ENCODE peak calls at places on chromosomes 6 and 20, in four cellular contexts. One of them, this sample, is unnamed.

GRCh38 chr6:71404145-71404966 is 115.7 kb downstream of the OGFRL1 start:
- DNase-seq in CD4-positive, alpha-beta memory T cell: no peak
- DNase-seq in mesenchymal stem cell: peak; percentile 43
- DNase-seq in cardiac muscle cell: peak; percentile 71
- DNase-seq in this sample: no peak

GRCh38 chr6:131946992-131947955 is 3.9 kb downstream of the CCN2 start:
- DNase-seq in mesenchymal stem cell: peak; percentile 79
- DNase-seq in CD4-positive, alpha-beta memory T cell: no peak
- DNase-seq in cardiac muscle cell: no peak
- DNase-seq in this sample: no peak

GRCh38 chr20:7792131-7792869 is 148.0 kb downstream of the HAO1 start:
- DNase-seq in mesenchymal stem cell: no peak
- DNase-seq in cardiac muscle cell: no peak
- DNase-seq in CD4-positive, alpha-beta memory T cell: no peak
- DNase-seq in this sample: no peak

GRCh38 chr20:36121981-36122930 is 32.3 kb upstream of the EPB41L1 start:
- DNase-seq in mesenchymal stem cell: no peak
- DNase-seq in cardiac muscle cell: no peak
- DNase-seq in CD4-positive, alpha-beta memory T cell: no peak
- DNase-seq in this sample: no peak

GRCh38 chr6:29617782-29618557 is 15.0 kb downstream of the GABBR1 start:
- DNase-seq in CD4-positive, alpha-beta memory T cell: no peak
- DNase-seq in cardiac muscle cell: no peak
- DNase-seq in mesenchymal stem cell: no peak
- DNase-seq in this sample: no peak

GRCh38 chr6:127520061-127520460 is 926 bp upstream of the MTCL3 start:
- DNase-seq in CD4-positive, alpha-beta memory T cell: peak; percentile 13
- DNase-seq in mesenchymal stem cell: peak; percentile 35
- DNase-seq in cardiac muscle cell: peak; percentile 35
- DNase-seq in this sample: no peak

GRCh38 chr6:151417477-151417876 is 26.1 kb upstream of the ZBTB2 start:
- DNase-seq in mesenchymal stem cell: no peak
- DNase-seq in cardiac muscle cell: no peak
- DNase-seq in CD4-positive, alpha-beta memory T cell: no peak
- DNase-seq in this sample: no peak

GRCh38 chr6:27518881-27519795 is 46.2 kb upstream of the ZNF184 start:
- DNase-seq in cardiac muscle cell: peak; percentile 75
- DNase-seq in CD4-positive, alpha-beta memory T cell: peak; percentile 63
- DNase-seq in mesenchymal stem cell: peak; percentile 93
- DNase-seq in this sample: peak; percentile 64

GRCh38 chr6:34695729-34696188 is 808 bp downstream of the ILRUN start:
- DNase-seq in cardiac muscle cell: no peak
- DNase-seq in mesenchymal stem cell: no peak
- DNase-seq in CD4-positive, alpha-beta memory T cell: no peak
- DNase-seq in this sample: no peak

GRCh38 chr6:169862464-169863148 is 111.2 kb downstream of the ERMARD start:
- DNase-seq in cardiac muscle cell: no peak
- DNase-seq in CD4-positive, alpha-beta memory T cell: no peak
- DNase-seq in mesenchymal stem cell: no peak
- DNase-seq in this sample: no peak

DNA sequence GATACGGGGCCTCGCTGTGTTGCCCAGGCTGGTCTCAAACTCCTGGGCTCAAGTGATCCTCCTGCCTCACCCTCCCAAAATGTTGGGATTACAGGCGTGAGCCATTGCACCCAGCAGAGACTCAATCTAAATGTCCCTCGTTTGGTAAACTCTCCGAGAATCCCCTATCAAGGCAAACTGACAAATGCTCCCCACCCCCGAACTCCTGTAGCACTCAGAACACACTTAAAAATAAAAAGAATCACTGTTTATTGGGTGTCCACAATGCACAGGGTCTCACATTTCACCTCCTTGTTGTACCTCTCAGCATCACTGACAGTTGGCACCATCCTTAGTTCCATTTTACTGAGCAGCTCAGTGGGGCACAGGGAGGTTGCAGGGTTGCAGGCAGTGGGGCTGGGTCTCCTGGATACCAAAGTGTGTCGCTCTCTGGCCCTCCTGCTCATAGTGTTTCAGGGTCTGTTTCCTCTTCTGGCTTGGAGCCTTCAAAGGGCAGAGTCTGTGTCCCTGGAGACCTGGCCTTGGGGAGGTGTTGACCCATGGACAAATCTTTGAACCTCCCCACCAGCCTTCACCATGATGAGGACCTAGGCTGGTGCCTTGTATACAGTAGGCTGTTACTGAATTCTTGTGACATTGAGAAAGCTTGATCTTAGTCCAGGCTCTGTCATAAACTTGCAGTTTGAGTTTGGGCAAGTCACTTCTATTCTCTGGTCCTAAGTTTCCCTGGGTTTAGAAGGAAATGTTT is 8.6 kb upstream of the SRC start:
- DNase-seq in mesenchymal stem cell: no peak
- DNase-seq in cardiac muscle cell: no peak
- DNase-seq in CD4-positive, alpha-beta memory T cell: no peak
- DNase-seq in this sample: no peak
- H3K4me3 ChIP-seq in mesenchymal stem cell: no peak overlapping the region
- H3K4me3 ChIP-seq in cardiac muscle cell: no peak overlapping the region
- H3K4me3 ChIP-seq in CD4-positive, alpha-beta memory T cell: no peak overlapping the region
- H3K4me3 ChIP-seq in this sample: no peak overlapping the region

GRCh38 chr6:149891259-149891658 is 6.7 kb downstream of the RAET1E start:
- DNase-seq in mesenchymal stem cell: no peak
- DNase-seq in cardiac muscle cell: no peak
- DNase-seq in CD4-positive, alpha-beta memory T cell: no peak
- DNase-seq in this sample: no peak
- H3K36me3 ChIP-seq in mesenchymal stem cell: no peaks in the 10 kb centered on the region
- H3K36me3 ChIP-seq in cardiac muscle cell: no peaks in the 10 kb centered on the region
- H3K36me3 ChIP-seq in CD4-positive, alpha-beta memory T cell: no peaks in the 10 kb centered on the region
- H3K36me3 ChIP-seq in this sample: no peaks in the 10 kb centered on the region

DNA sequence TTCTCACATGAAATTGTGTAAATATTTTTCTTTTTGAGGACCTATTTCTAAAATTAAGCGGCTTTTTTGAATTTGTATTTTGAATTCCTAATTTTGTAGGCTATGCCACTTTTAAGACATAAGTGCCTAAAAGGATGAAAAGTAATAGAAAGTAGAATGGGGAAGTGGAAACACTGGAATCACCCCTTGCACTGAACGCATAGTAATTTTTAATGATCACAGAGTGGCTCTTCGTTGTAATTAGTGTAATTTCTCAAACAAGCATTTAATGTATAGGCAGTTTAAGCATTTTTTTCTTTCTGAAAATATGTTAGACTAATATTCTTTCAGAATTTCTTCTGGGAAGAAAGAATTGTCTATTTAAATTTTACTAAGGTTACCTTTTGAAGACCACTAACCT is 73.2 kb downstream of the ARID1B start:
- DNase-seq in cardiac muscle cell: no peak
- DNase-seq in CD4-positive, alpha-beta memory T cell: no peak
- DNase-seq in mesenchymal stem cell: no peak
- DNase-seq in this sample: no peak
- H3K4me3 ChIP-seq in cardiac muscle cell: no peak overlapping the region
- H3K4me3 ChIP-seq in CD4-positive, alpha-beta memory T cell: no peak overlapping the region
- H3K4me3 ChIP-seq in mesenchymal stem cell: no peak overlapping the region
- H3K4me3 ChIP-seq in this sample: no peak overlapping the region

DNA sequence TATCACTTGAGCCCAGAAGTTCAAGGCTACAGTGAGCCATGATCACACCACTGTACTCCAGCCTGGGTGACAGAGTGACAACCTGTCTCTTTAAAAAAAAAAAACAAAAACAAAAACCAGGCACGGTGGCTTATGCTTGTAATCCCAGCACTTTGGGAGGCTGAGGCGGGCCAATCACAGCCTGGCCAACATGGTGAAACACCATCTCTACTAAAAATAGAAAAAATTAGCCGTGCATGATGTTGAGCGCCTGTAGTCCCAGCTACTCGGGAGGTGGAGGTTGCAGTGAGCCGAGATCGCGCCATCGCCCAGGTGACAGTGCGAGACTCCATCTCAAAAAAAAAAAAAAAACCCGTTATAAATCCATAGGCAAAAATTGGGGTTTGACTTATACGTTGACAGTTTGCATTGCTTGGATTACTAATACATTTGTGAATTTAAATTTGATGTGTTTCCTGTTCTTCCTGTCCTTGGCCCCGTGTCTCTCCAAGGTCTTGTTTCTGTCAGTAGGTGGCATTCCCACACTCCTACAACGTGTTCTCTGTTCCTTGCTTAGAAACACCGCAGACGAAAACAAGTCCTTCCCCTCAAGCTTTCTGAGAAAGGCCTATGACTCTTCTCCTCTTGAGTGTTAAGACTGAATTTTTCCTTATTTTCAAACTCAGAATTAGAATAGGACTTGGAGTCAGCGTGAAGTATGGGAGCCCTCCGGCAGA is 147.0 kb downstream of the DTNBP1 start:
- DNase-seq in CD4-positive, alpha-beta memory T cell: no peak
- DNase-seq in mesenchymal stem cell: no peak
- DNase-seq in cardiac muscle cell: no peak
- DNase-seq in this sample: no peak
- H3K36me3 ChIP-seq in CD4-positive, alpha-beta memory T cell: peaks cover 48% of the 10 kb centered on the region
- H3K36me3 ChIP-seq in mesenchymal stem cell: peaks cover 97% of the 10 kb centered on the region
- H3K36me3 ChIP-seq in cardiac muscle cell: peaks cover 18% of the 10 kb centered on the region
- H3K36me3 ChIP-seq in this sample: peaks cover 14% of the 10 kb centered on the region

DNA sequence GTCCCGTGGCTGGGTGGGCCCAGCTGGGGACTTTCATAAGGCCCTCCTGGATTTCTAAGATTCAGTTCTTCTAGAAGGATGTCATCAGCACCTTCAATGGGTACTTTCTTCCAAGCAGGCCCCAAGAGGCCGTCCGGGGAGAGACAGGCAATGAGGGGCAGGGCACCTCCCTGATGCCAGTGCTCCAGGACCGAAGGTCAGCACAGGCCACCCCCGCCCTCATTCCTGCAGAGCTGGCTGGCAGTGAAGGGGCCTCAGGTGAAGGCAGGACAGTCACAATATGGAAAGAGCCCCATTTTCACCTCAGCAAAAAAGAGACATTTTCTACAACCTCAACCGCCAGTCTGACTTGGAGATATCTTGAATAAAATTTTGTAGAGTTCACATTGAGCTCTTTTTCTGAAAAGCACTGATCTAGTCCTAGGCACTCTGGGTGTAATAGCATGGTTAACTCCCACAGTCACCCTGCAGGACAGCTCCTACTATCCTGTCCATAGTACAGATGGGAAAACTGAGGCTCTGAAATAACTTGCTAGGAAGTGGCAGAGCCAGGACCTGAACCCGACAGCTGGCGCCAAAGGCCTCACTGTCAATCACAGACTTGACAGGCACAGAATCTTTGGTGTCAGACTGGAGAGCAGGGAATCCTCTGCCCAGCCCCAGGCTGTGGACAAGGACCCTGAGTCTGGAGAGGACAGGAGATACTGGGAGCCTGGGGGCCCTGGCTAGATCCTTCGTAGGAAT is 50.3 kb downstream of the RRBP1 start:
- DNase-seq in cardiac muscle cell: no peak
- DNase-seq in mesenchymal stem cell: no peak
- DNase-seq in CD4-positive, alpha-beta memory T cell: no peak
- DNase-seq in this sample: no peak
- H3K4me3 ChIP-seq in cardiac muscle cell: no peak overlapping the region
- H3K4me3 ChIP-seq in mesenchymal stem cell: no peak overlapping the region
- H3K4me3 ChIP-seq in CD4-positive, alpha-beta memory T cell: no peak overlapping the region
- H3K4me3 ChIP-seq in this sample: no peak overlapping the region

GRCh38 chr20:2485662-2486061 is 15.1 kb upstream of the SNRPB start:
- DNase-seq in CD4-positive, alpha-beta memory T cell: no peak
- DNase-seq in mesenchymal stem cell: no peak
- DNase-seq in cardiac muscle cell: no peak
- DNase-seq in this sample: no peak

GRCh38 chr20:2480381-2480780 is 9.8 kb upstream of the SNRPB start:
- DNase-seq in CD4-positive, alpha-beta memory T cell: no peak
- DNase-seq in cardiac muscle cell: no peak
- DNase-seq in mesenchymal stem cell: no peak
- DNase-seq in this sample: no peak

GRCh38 chr20:2485080-2485479 is 14.5 kb upstream of the SNRPB start:
- DNase-seq in mesenchymal stem cell: no peak
- DNase-seq in cardiac muscle cell: no peak
- DNase-seq in CD4-positive, alpha-beta memory T cell: no peak
- DNase-seq in this sample: no peak

DNA sequence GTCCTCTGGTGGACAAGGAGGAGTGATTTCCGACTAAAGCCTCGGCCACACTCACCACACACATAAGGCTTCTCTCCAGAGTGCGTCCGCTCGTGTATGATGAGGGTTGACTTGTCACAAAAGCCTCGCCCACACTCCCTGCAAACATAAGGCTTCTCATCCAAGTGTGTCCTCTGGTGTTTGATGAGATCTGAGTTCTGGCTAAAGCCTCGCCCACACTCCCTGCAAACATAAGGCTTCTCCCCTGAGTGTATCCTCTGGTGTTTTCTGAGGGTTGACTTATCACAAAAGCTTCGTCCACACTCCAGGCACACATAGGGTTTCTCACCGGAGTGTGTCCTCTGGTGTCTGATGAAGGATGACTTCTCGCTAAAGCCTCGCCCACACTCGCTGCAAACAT is 12.9 kb upstream of the SNRPB start:
- DNase-seq in CD4-positive, alpha-beta memory T cell: no peak
- DNase-seq in mesenchymal stem cell: no peak
- DNase-seq in cardiac muscle cell: no peak
- DNase-seq in this sample: no peak
- H3K36me3 ChIP-seq in CD4-positive, alpha-beta memory T cell: peaks cover 10% of the 10 kb centered on the region
- H3K36me3 ChIP-seq in mesenchymal stem cell: peaks cover 93% of the 10 kb centered on the region
- H3K36me3 ChIP-seq in cardiac muscle cell: peaks cover 25% of the 10 kb centered on the region
- H3K36me3 ChIP-seq in this sample: peaks cover 61% of the 10 kb centered on the region

GRCh38 chr6:6058054-6058444 is 51.3 kb upstream of the NRN1 start:
- DNase-seq in mesenchymal stem cell: no peak
- DNase-seq in CD4-positive, alpha-beta memory T cell: no peak
- DNase-seq in cardiac muscle cell: no peak
- DNase-seq in this sample: no peak
- H3K4me3 ChIP-seq in mesenchymal stem cell: no peak overlapping the region
- H3K4me3 ChIP-seq in CD4-positive, alpha-beta memory T cell: no peak overlapping the region
- H3K4me3 ChIP-seq in cardiac muscle cell: no peak overlapping the region
- H3K4me3 ChIP-seq in this sample: no peak overlapping the region

GRCh38 chr6:15520616-15521203 is 142.1 kb downstream of the DTNBP1 start:
- DNase-seq in cardiac muscle cell: no peak
- DNase-seq in CD4-positive, alpha-beta memory T cell: no peak
- DNase-seq in mesenchymal stem cell: no peak
- DNase-seq in this sample: no peak
- H3K36me3 ChIP-seq in cardiac muscle cell: peaks cover 18% of the 10 kb centered on the region
- H3K36me3 ChIP-seq in CD4-positive, alpha-beta memory T cell: peaks cover 38% of the 10 kb centered on the region
- H3K36me3 ChIP-seq in mesenchymal stem cell: peaks cover 92% of the 10 kb centered on the region
- H3K36me3 ChIP-seq in this sample: peaks cover 8% of the 10 kb centered on the region

DNA sequence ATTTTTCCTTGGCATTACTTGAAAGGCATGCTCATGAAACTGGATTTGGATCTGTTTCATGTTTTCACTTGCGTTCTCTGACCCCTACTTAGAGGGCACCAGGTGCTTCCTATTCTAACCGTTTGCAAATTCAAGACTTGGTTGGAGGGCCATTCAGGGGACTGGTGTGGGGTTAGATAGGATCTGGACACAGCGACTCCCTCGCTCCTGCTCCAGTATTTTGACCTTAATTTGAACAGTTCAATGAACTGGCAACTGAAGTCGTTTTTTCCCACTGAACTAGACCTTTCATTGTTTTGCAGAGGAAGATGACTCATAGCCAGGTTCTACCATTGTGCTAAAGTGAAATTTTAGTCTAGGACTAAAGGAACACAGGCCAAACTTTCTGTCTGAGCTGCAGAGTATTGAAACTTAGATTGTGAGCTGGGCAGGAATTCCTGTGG is 64.6 kb downstream of the UTRN start:
- DNase-seq in cardiac muscle cell: no peak
- DNase-seq in CD4-positive, alpha-beta memory T cell: no peak
- DNase-seq in mesenchymal stem cell: no peak
- DNase-seq in this sample: no peak
- H3K4me3 ChIP-seq in cardiac muscle cell: no peak overlapping the region
- H3K4me3 ChIP-seq in CD4-positive, alpha-beta memory T cell: no peak overlapping the region
- H3K4me3 ChIP-seq in mesenchymal stem cell: peak overlapping the region; percentile 27
- H3K4me3 ChIP-seq in this sample: peak overlapping the region; percentile 29

This sample was measured in naive thymus-derived CD4-positive, alpha-beta T cell.